ENCODE peak calls at places on chromosomes 4 and X, in eight cellular contexts. L is anterior cingulate cortex; A is activated T-cell treated with anti-CD3 and anti-CD28 coated beads for 24 hours; O is germinal center; M is mesenteric fat pad; U is fibroblast of pulmonary artery; S is stimulated activated CD4-positive, alpha-beta T cell treated with anti-CD3 and anti-CD28 coated beads, Interleukin-15, amount 100 ng/mL, for 1 hour; Q is astrocyte of the hippocampus. N is an unnamed sample.

GRCh38 chr4:83075696-83076095 is 38.8 kb downstream of the PLAC8 start:
- DNase-seq in L (no peak), A (no peak), O (no peak), M (no peak), U (peak; percentile 47), S (no peak), Q (peak; percentile 63), N (no peak)

GRCh38 chr4:125140966-125141495 is 173.7 kb upstream of the FAT4 start:
- DNase-seq in L (no peak), A (no peak), O (no peak), M (no peak), U (peak; percentile 60), S (no peak), Q (peak; percentile 30), N (no peak)

GRCh38 chr4:173288698-173289350 is 45.3 kb downstream of the HMGB2 start:
- DNase-seq in L (no peak), A (no peak), O (no peak), M (no peak), U (peak; percentile 42), S (no peak), Q (no peak), N (no peak)

GRCh38 chr4:54268151-54268550 is 39.1 kb downstream of the PDGFRA start:
- DNase-seq in L (no peak), A (no peak), O (no peak), M (no peak), U (peak; percentile 35), S (no peak), Q (no peak), N (no peak)

GRCh38 chr4:52877006-52877405 is 14.9 kb downstream of the RASL11B start:
- DNase-seq in L (no peak), A (no peak), O (no peak), M (no peak), U (no peak), S (no peak), Q (no peak), N (no peak)

GRCh38 chr4:142278663-142279062 is 567.4 kb downstream of the INPP4B start:
- DNase-seq in L (no peak), A (no peak), O (no peak), M (no peak), U (no peak), S (no peak), Q (no peak), N (no peak)

GRCh38 chr4:21041708-21042107 is 341.4 kb downstream of the PACRGL start:
- DNase-seq in L (no peak), A (no peak), O (no peak), M (no peak), U (no peak), S (no peak), Q (no peak), N (no peak)

GRCh38 chr4:174402470-174403176 is 118.9 kb downstream of the CEP44 start:
- DNase-seq in L (no peak), A (no peak), O (no peak), M (no peak), U (no peak), S (no peak), Q (no peak), N (no peak)

GRCh38 chrX:125005863-125006262 is 313.8 kb upstream of the TEX13C start:
- DNase-seq in L (no peak), A (no peak), O (no peak), M (no peak), U (no peak), S (no peak), Q (no peak), N (no peak)

GRCh38 chr4:81747242-81747930 is 275.7 kb upstream of the RASGEF1B start:
- DNase-seq in L (no peak), A (no peak), O (no peak), M (no peak), U (no peak), S (no peak), Q (no peak), N (no peak)

GRCh38 chr4:114603455-114603854 is 4.8 kb downstream of the UGT8 start:
- DNase-seq in L (no peak), A (no peak), O (peak; percentile 49), M (no peak), U (no peak), S (no peak), Q (no peak), N (no peak)

GRCh38 chr4:145279122-145279960 is 99.0 kb upstream of the OTUD4 start:
- DNase-seq in L (no peak), A (no peak), O (no peak), M (no peak), U (peak; percentile 75), S (no peak), Q (peak; percentile 61), N (peak; percentile 6)

GRCh38 chr4:77669911-77670590 is 64.4 kb downstream of the CXCL13 start:
- DNase-seq in L (no peak), A (no peak), O (no peak), M (no peak), U (no peak), S (no peak), Q (peak; percentile 18), N (no peak)

GRCh38 chr4:30757357-30757756 is 37.2 kb downstream of the PCDH7 start:
- DNase-seq in L (no peak), A (no peak), O (no peak), M (no peak), U (peak; percentile 93), S (no peak), Q (peak; percentile 73), N (no peak)

GRCh38 chr4:82042042-82042441 is 331.7 kb downstream of the HNRNPD start:
- DNase-seq in L (no peak), A (no peak), O (no peak), M (no peak), U (no peak), S (no peak), Q (no peak), N (no peak)

GRCh38 chrX:154370300-154370881 is 4.0 kb downstream of the FLNA start:
- DNase-seq in L (no peak), A (no peak), O (no peak), M (no peak), U (peak; percentile 35), S (no peak), Q (peak; percentile 48), N (no peak)

GRCh38 chr4:150038335-150039076 is 39.7 kb upstream of the DCLK2 start:
- DNase-seq in L (no peak), A (no peak), O (peak; percentile 10), M (no peak), U (no peak), S (no peak), Q (no peak), N (no peak)

GRCh38 chr4:129261584-129261983 is 165.6 kb downstream of the C4orf33 start:
- DNase-seq in L (no peak), A (no peak), O (no peak), M (no peak), U (no peak), S (no peak), Q (no peak), N (no peak)

GRCh38 chr4:6727943-6728250 is 11.9 kb downstream of the BLOC1S4 start:
- DNase-seq in L (no peak), A (no peak), O (no peak), M (peak; percentile 1), U (no peak), S (no peak), Q (peak; percentile 46), N (no peak)

GRCh38 chr4:26330186-26330787 is 9.5 kb downstream of the RBPJ start:
- DNase-seq in L (no peak), A (no peak), O (peak; percentile 49), M (no peak), U (peak; percentile 75), S (no peak), Q (peak; percentile 75), N (no peak)

GRCh38 chr4:53478671-53479456 is 101.4 kb downstream of the FIP1L1 start:
- DNase-seq in L (no peak), A (no peak), O (no peak), M (no peak), U (peak; percentile 82), S (no peak), Q (peak; percentile 70), N (no peak)

GRCh38 chr4:185566425-185566824 is 31.1 kb upstream of the PDLIM3 start:
- DNase-seq in L (no peak), A (no peak), O (no peak), M (no peak), U (peak; percentile 67), S (no peak), Q (no peak), N (no peak)

GRCh38 chr4:43357252-43357974 is 464.9 kb downstream of the GRXCR1 start:
- DNase-seq in L (no peak), A (no peak), O (no peak), M (no peak), U (no peak), S (no peak), Q (no peak), N (no peak)

GRCh38 chr4:7107166-7107905 is 39.5 kb upstream of the GRPEL1 start:
- DNase-seq in L (no peak), A (no peak), O (no peak), M (no peak), U (no peak), S (no peak), Q (no peak), N (no peak)

GRCh38 chr4:86160423-86160822 is 199.4 kb downstream of the MAPK10 start:
- DNase-seq in L (no peak), A (no peak), O (no peak), M (no peak), U (no peak), S (no peak), Q (peak; percentile 71), N (no peak)

GRCh38 chrX:129609395-129609794 is 45.4 kb downstream of the APLN start:
- DNase-seq in L (no peak), A (no peak), O (no peak), M (no peak), U (no peak), S (no peak), Q (no peak), N (no peak)

GRCh38 chr4:184955636-184956035 is 62.7 kb upstream of the HELT start:
- DNase-seq in L (no peak), A (no peak), O (no peak), M (peak; percentile 62), U (no peak), S (no peak), Q (no peak), N (no peak)

GRCh38 chr4:160980091-160980490 is 1183.7 kb downstream of the FSTL5 start:
- DNase-seq in L (no peak), A (no peak), O (no peak), M (no peak), U (no peak), S (no peak), Q (no peak), N (no peak)

GRCh38 chr4:73539386-73539785 is 57.8 kb downstream of the AFM start:
- DNase-seq in L (no peak), A (no peak), O (no peak), M (no peak), U (no peak), S (no peak), Q (no peak), N (no peak)

GRCh38 chrX:2313864-2314646 is 186.7 kb downstream of the DHRSX start:
- DNase-seq in L (no peak), A (no peak), O (no peak), M (no peak), U (no peak), S (no peak), Q (no peak), N (no peak)

GRCh38 chrX:137425273-137425902 is 140.5 kb upstream of the ZIC3 start:
- DNase-seq in L (no peak), A (no peak), O (no peak), M (no peak), U (no peak), S (no peak), Q (no peak), N (no peak)

GRCh38 chr4:151674804-151675290 is 86.0 kb downstream of the GATB start:
- DNase-seq in L (peak; percentile 41), A (no peak), O (no peak), M (no peak), U (peak; percentile 31), S (no peak), Q (peak; percentile 77), N (no peak)

GRCh38 chrX:19577181-19577810 is 62.0 kb upstream of the MAP3K15 start:
- DNase-seq in L (no peak), A (no peak), O (no peak), M (no peak), U (no peak), S (no peak), Q (no peak), N (no peak)

N was measured in smooth muscle cell of the brain vasculature.